ENCODE peak calls at places on chromosomes 2 and 18, in ten cellular contexts. N is vagina; K is tibial artery; V is effector memory CD4-positive, alpha-beta T cell; O is HCT116; I is heart left ventricle; A is GM23248; T is PC-9; R is neuronal stem cell; M is SK-N-SH. D is an unnamed sample.

GRCh38 chr2:71882236-71882946 is 265.3 kb downstream of the CYP26B1 start:
- DNase-seq in O (no peak), A (no peak), V (no peak), M (no peak), T (no peak), K (no peak), N (no peak), R (no peak), I (no peak), D (no peak)

GRCh38 chr18:54822872-54823845 is 5.1 kb upstream of the RAB27B start:
- DNase-seq in I (no peak), K (no peak), M (no peak), O (peak; percentile 34), T (peak; percentile 27), V (no peak), A (peak; percentile 92), N (no peak), R (no peak), D (no peak)

GRCh38 chr2:161307676-161308075 is 549 bp upstream of the PSMD14 start:
- DNase-seq in R (no peak), V (no peak), K (no peak), I (no peak), M (no peak), N (no peak), T (no peak), A (no peak), O (no peak), D (no peak)

GRCh38 chr2:178296394-178297090 is 102.2 kb downstream of the OSBPL6 start:
- DNase-seq in O (no peak), T (no peak), I (no peak), V (no peak), M (no peak), K (no peak), A (peak; percentile 7), R (no peak), N (no peak), D (no peak)

GRCh38 chr2:47037678-47038077 is 117.4 kb downstream of the STPG4 start:
- DNase-seq in K (no peak), O (no peak), T (no peak), A (no peak), M (no peak), V (no peak), I (no peak), N (no peak), R (no peak), D (no peak)

GRCh38 chr18:36405611-36406010 is 108.1 kb downstream of the FHOD3 start:
- DNase-seq in V (no peak), M (no peak), I (no peak), A (no peak), N (no peak), K (no peak), T (no peak), O (no peak), R (no peak), D (no peak)

GRCh38 chr2:230914886-230915285 is 10.2 kb downstream of the GPR55 start:
- DNase-seq in R (no peak), A (no peak), K (peak; percentile 57), I (no peak), V (no peak), T (no peak), N (no peak), M (no peak), O (no peak), D (no peak)

GRCh38 chr2:36680012-36680411 is 16.5 kb upstream of the VIT start:
- DNase-seq in M (no peak), R (no peak), K (no peak), O (no peak), N (no peak), A (no peak), V (no peak), T (no peak), I (no peak), D (no peak)

GRCh38 chr2:113069676-113070605 is 2.2 kb downstream of the IL1F10 start:
- DNase-seq in R (no peak), K (no peak), O (no peak), A (peak; percentile 21), M (no peak), I (no peak), V (no peak), T (peak; percentile 29), N (peak; percentile 52), D (no peak)

GRCh38 chr2:25009954-25010353 is 31.9 kb upstream of the EFR3B start:
- DNase-seq in K (no peak), V (no peak), N (no peak), R (no peak), O (no peak), T (no peak), A (no peak), M (no peak), I (no peak), D (no peak)

GRCh38 chr2:112679484-112679883 is 33.7 kb downstream of the SLC20A1 start:
- DNase-seq in A (peak; percentile 87), N (no peak), O (no peak), V (no peak), T (no peak), R (no peak), I (no peak), M (no peak), K (no peak), D (no peak)

GRCh38 chr2:46913471-46914381 is 1.9 kb downstream of the MCFD2 start:
- DNase-seq in M (peak; percentile 29), T (peak; percentile 70), A (peak; percentile 79), R (no peak), K (peak; percentile 71), N (no peak), O (peak; percentile 27), V (no peak), I (peak; percentile 40), D (peak; percentile 58)

GRCh38 chr2:158544998-158545397 is 88.2 kb downstream of the PKP4 start:
- DNase-seq in N (no peak), I (no peak), K (no peak), M (no peak), R (peak; percentile 4), A (no peak), O (no peak), V (no peak), T (no peak), D (no peak)

GRCh38 chr2:158542577-158542976 is 85.8 kb downstream of the PKP4 start:
- DNase-seq in O (no peak), K (no peak), N (no peak), A (no peak), M (no peak), T (no peak), I (no peak), R (no peak), V (no peak), D (no peak)

GRCh38 chr2:158543957-158544356 is 87.2 kb downstream of the PKP4 start:
- DNase-seq in V (no peak), T (no peak), N (no peak), R (no peak), I (peak; percentile 31), O (no peak), K (no peak), A (no peak), M (no peak), D (no peak)

GRCh38 chr2:158539176-158539895 is 82.6 kb downstream of the PKP4 start:
- DNase-seq in R (no peak), N (no peak), T (peak; percentile 3), I (no peak), M (no peak), O (peak; percentile 34), K (no peak), V (no peak), A (peak; percentile 68), D (no peak)
- H3K27ac ChIP-seq in R (no peak overlapping the region), N (no peak overlapping the region), T (peak overlapping the region; percentile 44), I (no peak overlapping the region), M (peak overlapping the region; percentile 8), O (no peak overlapping the region), K (no peak overlapping the region), V (no peak overlapping the region), A (no peak overlapping the region), D (no peak overlapping the region)

GRCh38 chr2:197946562-197946961 is 142.2 kb downstream of the PLCL1 start:
- DNase-seq in R (peak; percentile 14), N (no peak), K (no peak), O (no peak), T (no peak), M (no peak), I (no peak), V (no peak), A (peak; percentile 39), D (no peak)
- H3K27me3 ChIP-seq in R (no peaks in the 10 kb centered on the region), N (no peaks in the 10 kb centered on the region), K (no peaks in the 10 kb centered on the region), O (peaks cover 45% of the 10 kb centered on the region), T (no peaks in the 10 kb centered on the region), M (no peaks in the 10 kb centered on the region), I (no peaks in the 10 kb centered on the region), V (no peaks in the 10 kb centered on the region), A (no peaks in the 10 kb centered on the region), D (peaks cover 49% of the 10 kb centered on the region)

GRCh38 chr2:135164431-135164830 is 112.3 kb downstream of the RAB3GAP1 start:
- DNase-seq in K (no peak), M (no peak), N (no peak), T (peak; percentile 16), I (no peak), V (no peak), A (peak; percentile 95), R (no peak), O (no peak), D (no peak)

GRCh38 chr2:135167273-135167672 is 115.2 kb downstream of the RAB3GAP1 start:
- DNase-seq in O (no peak), M (no peak), I (no peak), T (no peak), N (no peak), V (no peak), R (no peak), A (no peak), K (no peak), D (no peak)

GRCh38 chr2:135159191-135159590 is 107.1 kb downstream of the RAB3GAP1 start:
- DNase-seq in O (no peak), I (no peak), A (no peak), R (no peak), V (no peak), N (no peak), K (no peak), T (no peak), M (no peak), D (no peak)

GRCh38 chr2:135162377-135162776 is 110.3 kb downstream of the RAB3GAP1 start:
- DNase-seq in M (no peak), A (no peak), N (no peak), O (no peak), R (no peak), I (no peak), V (no peak), K (no peak), T (no peak), D (no peak)

DNA sequence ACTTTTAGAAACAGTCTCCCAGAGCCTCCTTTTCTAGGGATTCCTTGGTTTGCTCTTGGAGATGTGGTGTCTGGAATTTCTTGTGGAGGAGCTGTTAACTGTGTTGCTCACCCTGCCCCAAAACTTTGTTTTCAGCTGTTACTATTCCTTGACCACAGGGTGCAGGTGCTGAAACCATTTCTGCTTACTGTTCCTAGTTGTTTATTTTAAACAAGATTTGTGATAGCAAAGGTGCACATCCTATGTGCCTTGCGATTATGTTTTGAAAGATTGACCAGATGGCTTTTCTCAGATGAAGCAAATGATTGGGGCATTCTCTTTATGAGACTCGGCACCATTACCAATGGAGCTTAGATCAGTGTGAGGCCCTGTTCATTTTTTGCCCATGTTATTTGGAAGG is 111.2 kb downstream of the RAB3GAP1 start:
- DNase-seq in A (no peak), M (no peak), K (no peak), I (no peak), T (no peak), R (no peak), N (no peak), O (no peak), V (no peak), D (no peak)
- H3K27ac ChIP-seq in A (no peak overlapping the region), M (no peak overlapping the region), K (no peak overlapping the region), I (no peak overlapping the region), T (no peak overlapping the region), R (no peak overlapping the region), N (no peak overlapping the region), O (no peak overlapping the region), V (no peak overlapping the region), D (no peak overlapping the region)

GRCh38 chr2:176188969-176189665 is 649 bp downstream of the HOXD1 start:
- DNase-seq in N (no peak), T (no peak), O (no peak), I (no peak), M (no peak), V (no peak), K (no peak), A (peak; percentile 39), R (no peak), D (no peak)
- H3K27me3 ChIP-seq in N (peaks cover 20% of the 10 kb centered on the region), T (peaks cover 59% of the 10 kb centered on the region), O (no peaks in the 10 kb centered on the region), I (peaks cover 100% of the 10 kb centered on the region), M (peaks cover 9% of the 10 kb centered on the region), V (peaks cover 50% of the 10 kb centered on the region), K (no peaks in the 10 kb centered on the region), A (no peaks in the 10 kb centered on the region), R (peaks cover 37% of the 10 kb centered on the region), D (peaks cover 100% of the 10 kb centered on the region)